ENCODE peak calls at places on chromosomes 3 and 15, in eight cellular contexts. One of them, this sample, is unnamed.

GRCh38 chr15:77186518-77187095 is 115.7 kb upstream of the TSPAN3 start:
- DNase-seq in testis: no peak
- DNase-seq in MM.1S: peak
- DNase-seq in right atrium auricular region: no peak
- DNase-seq in mesendoderm: peak
- DNase-seq in HCT116: peak
- DNase-seq in GM23338: peak
- DNase-seq in cardiac muscle cell: peak
- DNase-seq in this sample: no peak

GRCh38 chr3:177528306-177529070 is 331.2 kb upstream of the TBL1XR1 start:
- DNase-seq in testis: no peak
- DNase-seq in MM.1S: no peak
- DNase-seq in right atrium auricular region: no peak
- DNase-seq in mesendoderm: no peak
- DNase-seq in HCT116: no peak
- DNase-seq in GM23338: no peak
- DNase-seq in cardiac muscle cell: no peak
- DNase-seq in this sample: no peak

GRCh38 chr3:66037986-66038369 is 740 bp downstream of the MAGI1 start:
- DNase-seq in testis: peak
- DNase-seq in MM.1S: peak
- DNase-seq in right atrium auricular region: no peak
- DNase-seq in mesendoderm: no peak
- DNase-seq in HCT116: no peak
- DNase-seq in GM23338: no peak
- DNase-seq in cardiac muscle cell: no peak
- DNase-seq in this sample: peak

GRCh38 chr15:32682569-32682968 is 35.2 kb upstream of the GREM1 start:
- DNase-seq in testis: no peak
- DNase-seq in MM.1S: no peak
- DNase-seq in right atrium auricular region: no peak
- DNase-seq in mesendoderm: no peak
- DNase-seq in HCT116: no peak
- DNase-seq in GM23338: no peak
- DNase-seq in cardiac muscle cell: peak
- DNase-seq in this sample: no peak

GRCh38 chr3:165212580-165212979 is 16.4 kb upstream of the SLITRK3 start:
- DNase-seq in testis: no peak
- DNase-seq in MM.1S: no peak
- DNase-seq in right atrium auricular region: no peak
- DNase-seq in mesendoderm: no peak
- DNase-seq in HCT116: no peak
- DNase-seq in GM23338: no peak
- DNase-seq in cardiac muscle cell: no peak
- DNase-seq in this sample: no peak

GRCh38 chr15:66993874-66994696 is 71.3 kb upstream of the SMAD3 start:
- DNase-seq in testis: no peak
- DNase-seq in MM.1S: no peak
- DNase-seq in right atrium auricular region: no peak
- DNase-seq in mesendoderm: no peak
- DNase-seq in HCT116: no peak
- DNase-seq in GM23338: no peak
- DNase-seq in cardiac muscle cell: no peak
- DNase-seq in this sample: no peak

GRCh38 chr3:113293348-113293747 is 82.0 kb downstream of the BOC start:
- DNase-seq in testis: no peak
- DNase-seq in MM.1S: no peak
- DNase-seq in right atrium auricular region: no peak
- DNase-seq in mesendoderm: no peak
- DNase-seq in HCT116: no peak
- DNase-seq in GM23338: no peak
- DNase-seq in cardiac muscle cell: no peak
- DNase-seq in this sample: no peak

GRCh38 chr15:63881431-63881830 is 47.7 kb upstream of the HERC1 start:
- DNase-seq in testis: no peak
- DNase-seq in MM.1S: no peak
- DNase-seq in right atrium auricular region: no peak
- DNase-seq in mesendoderm: no peak
- DNase-seq in HCT116: no peak
- DNase-seq in GM23338: no peak
- DNase-seq in cardiac muscle cell: no peak
- DNase-seq in this sample: no peak

GRCh38 chr3:37457392-37458065 is 283.1 kb upstream of the LRRFIP2 start:
- DNase-seq in testis: no peak
- DNase-seq in MM.1S: no peak
- DNase-seq in right atrium auricular region: peak
- DNase-seq in mesendoderm: peak
- DNase-seq in HCT116: no peak
- DNase-seq in GM23338: peak
- DNase-seq in cardiac muscle cell: peak
- DNase-seq in this sample: no peak

GRCh38 chr3:16846373-16847078 is 38.2 kb upstream of the PLCL2 start:
- DNase-seq in testis: no peak
- DNase-seq in MM.1S: no peak
- DNase-seq in right atrium auricular region: no peak
- DNase-seq in mesendoderm: no peak
- DNase-seq in HCT116: no peak
- DNase-seq in GM23338: no peak
- DNase-seq in cardiac muscle cell: no peak
- DNase-seq in this sample: no peak

GRCh38 chr3:16848007-16848406 is 36.7 kb upstream of the PLCL2 start:
- DNase-seq in testis: no peak
- DNase-seq in MM.1S: no peak
- DNase-seq in right atrium auricular region: no peak
- DNase-seq in mesendoderm: no peak
- DNase-seq in HCT116: no peak
- DNase-seq in GM23338: no peak
- DNase-seq in cardiac muscle cell: no peak
- DNase-seq in this sample: no peak

GRCh38 chr3:16844771-16845170 is 40.0 kb upstream of the PLCL2 start:
- DNase-seq in testis: no peak
- DNase-seq in MM.1S: no peak
- DNase-seq in right atrium auricular region: no peak
- DNase-seq in mesendoderm: no peak
- DNase-seq in HCT116: no peak
- DNase-seq in GM23338: no peak
- DNase-seq in cardiac muscle cell: no peak
- DNase-seq in this sample: no peak

GRCh38 chr3:16849795-16850194 is 35.0 kb upstream of the PLCL2 start:
- DNase-seq in testis: no peak
- DNase-seq in MM.1S: no peak
- DNase-seq in right atrium auricular region: no peak
- DNase-seq in mesendoderm: peak
- DNase-seq in HCT116: no peak
- DNase-seq in GM23338: no peak
- DNase-seq in cardiac muscle cell: peak
- DNase-seq in this sample: no peak

GRCh38 chr3:16849240-16849639 is 35.5 kb upstream of the PLCL2 start:
- DNase-seq in testis: peak
- DNase-seq in MM.1S: peak
- DNase-seq in right atrium auricular region: no peak
- DNase-seq in mesendoderm: peak
- DNase-seq in HCT116: no peak
- DNase-seq in GM23338: peak
- DNase-seq in cardiac muscle cell: peak
- DNase-seq in this sample: no peak
- H3K4me3 ChIP-seq in testis: no peak
- H3K4me3 ChIP-seq in MM.1S: no peak
- H3K4me3 ChIP-seq in right atrium auricular region: no peak
- H3K4me3 ChIP-seq in mesendoderm: no peak
- H3K4me3 ChIP-seq in HCT116: no peak
- H3K4me3 ChIP-seq in GM23338: peak
- H3K4me3 ChIP-seq in cardiac muscle cell: no peak
- H3K4me3 ChIP-seq in this sample: no peak

GRCh38 chr3:52298147-52299098 is 10.8 kb downstream of the GLYCTK start:
- DNase-seq in testis: peak
- DNase-seq in MM.1S: no peak
- DNase-seq in right atrium auricular region: no peak
- DNase-seq in mesendoderm: no peak
- DNase-seq in HCT116: no peak
- DNase-seq in GM23338: peak
- DNase-seq in cardiac muscle cell: no peak
- DNase-seq in this sample: no peak
- H3K4me3 ChIP-seq in testis: no peak
- H3K4me3 ChIP-seq in MM.1S: no peak
- H3K4me3 ChIP-seq in right atrium auricular region: no peak
- H3K4me3 ChIP-seq in mesendoderm: no peak
- H3K4me3 ChIP-seq in HCT116: no peak
- H3K4me3 ChIP-seq in GM23338: peak
- H3K4me3 ChIP-seq in cardiac muscle cell: peak
- H3K4me3 ChIP-seq in this sample: no peak

DNA sequence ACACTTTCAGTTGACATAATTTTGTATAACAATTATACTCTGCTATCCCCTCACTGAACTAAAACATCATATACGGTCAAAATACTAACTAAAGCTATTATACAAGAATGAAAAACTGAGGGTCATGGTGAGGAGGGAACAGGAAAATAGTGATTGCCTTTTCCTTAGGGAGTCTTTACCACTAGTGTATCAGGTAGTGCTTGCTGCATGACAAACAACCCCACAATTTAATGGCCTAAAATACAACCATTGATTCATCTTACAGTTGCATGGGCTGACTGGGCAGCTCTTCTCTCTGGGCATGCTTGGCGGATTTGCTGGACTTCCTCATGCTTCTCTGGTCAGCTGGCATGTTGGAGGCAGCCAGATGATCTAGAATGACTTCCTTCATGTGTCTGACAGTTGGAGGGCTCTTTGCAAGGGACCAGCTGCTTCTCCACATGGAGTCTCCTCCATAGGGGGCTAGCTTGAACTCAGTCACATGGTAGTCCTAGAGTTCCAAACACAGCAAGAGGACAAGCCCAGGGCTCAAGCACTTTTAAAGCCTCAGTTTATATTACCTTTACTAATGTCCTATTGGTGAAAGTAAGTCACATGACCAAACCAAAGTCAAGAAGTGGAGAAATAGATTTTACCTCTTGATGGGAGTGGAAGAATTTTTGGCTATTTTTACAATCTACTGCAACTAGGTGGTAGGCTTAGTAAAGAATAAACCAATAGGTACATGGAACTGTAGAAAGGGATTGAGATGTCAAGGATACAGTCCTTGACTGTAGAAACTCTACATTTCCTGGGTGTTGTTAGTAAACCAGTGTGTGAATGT is 18.8 kb downstream of the THAP10 start:
- DNase-seq in testis: no peak
- DNase-seq in MM.1S: no peak
- DNase-seq in right atrium auricular region: no peak
- DNase-seq in mesendoderm: no peak
- DNase-seq in HCT116: no peak
- DNase-seq in GM23338: no peak
- DNase-seq in cardiac muscle cell: no peak
- DNase-seq in this sample: no peak
- H3K4me3 ChIP-seq in testis: no peak
- H3K4me3 ChIP-seq in MM.1S: no peak
- H3K4me3 ChIP-seq in right atrium auricular region: no peak
- H3K4me3 ChIP-seq in mesendoderm: no peak
- H3K4me3 ChIP-seq in HCT116: no peak
- H3K4me3 ChIP-seq in GM23338: no peak
- H3K4me3 ChIP-seq in cardiac muscle cell: no peak
- H3K4me3 ChIP-seq in this sample: no peak

GRCh38 chr3:81632659-81633058 is 128.8 kb downstream of the GBE1 start:
- DNase-seq in testis: no peak
- DNase-seq in MM.1S: no peak
- DNase-seq in right atrium auricular region: no peak
- DNase-seq in mesendoderm: no peak
- DNase-seq in HCT116: no peak
- DNase-seq in GM23338: no peak
- DNase-seq in cardiac muscle cell: no peak
- DNase-seq in this sample: no peak
- H3K4me3 ChIP-seq in testis: no peak
- H3K4me3 ChIP-seq in MM.1S: no peak
- H3K4me3 ChIP-seq in right atrium auricular region: no peak
- H3K4me3 ChIP-seq in mesendoderm: no peak
- H3K4me3 ChIP-seq in HCT116: no peak
- H3K4me3 ChIP-seq in GM23338: no peak
- H3K4me3 ChIP-seq in cardiac muscle cell: no peak
- H3K4me3 ChIP-seq in this sample: no peak

This sample was measured in BE2C.